ENCODE peak calls at places on chromosomes 11 and 22, in nine cellular contexts. H, I, J, Q, A, U, S, O and L are unnamed samples.

GRCh38 chr11:8593935-8594909 is at the start of gene STK33:
- DNase-seq in S (peak), H (no peak), I (peak), Q (no peak), O (peak), A (no peak), U (peak), J (peak), L (no peak)

GRCh38 chr11:116702772-116703360 is 69.9 kb downstream of the BUD13 start:
- DNase-seq in J (no peak), O (no peak), A (no peak), S (no peak), I (no peak), Q (no peak), H (no peak), U (no peak), L (no peak)

GRCh38 chr11:65557280-65558001 is 718 bp downstream of the LTBP3 start:
- DNase-seq in J (no peak), O (no peak), H (no peak), U (no peak), Q (no peak), S (no peak), I (no peak), A (no peak), L (no peak)

GRCh38 chr22:24434472-24435322 is 7.3 kb downstream of the ADORA2A start:
- DNase-seq in U (no peak), S (no peak), O (peak), A (no peak), I (no peak), H (no peak), Q (no peak), J (no peak), L (peak)

GRCh38 chr11:37849731-37850130 is 1251.7 kb upstream of the RAG2 start:
- DNase-seq in Q (no peak), A (no peak), S (no peak), I (no peak), U (no peak), O (no peak), H (no peak), J (no peak), L (no peak)

GRCh38 chr11:9815486-9816136 is 151.7 kb downstream of the SWAP70 start:
- DNase-seq in U (peak), J (no peak), A (no peak), H (no peak), O (no peak), S (no peak), I (no peak), Q (peak), L (no peak)

GRCh38 chr11:67289651-67290479 is 762 bp downstream of the ANKRD13D start:
- DNase-seq in Q (no peak), I (no peak), U (no peak), J (no peak), O (no peak), H (no peak), A (no peak), S (no peak), L (no peak)

GRCh38 chr22:49008682-49009235 is 818.9 kb downstream of the BRD1 start:
- DNase-seq in O (no peak), U (no peak), S (peak), J (no peak), Q (no peak), A (peak), H (no peak), I (no peak), L (no peak)

GRCh38 chr11:81237139-81237538 is 1496.5 kb downstream of the FAM181B start:
- DNase-seq in I (peak), U (no peak), O (no peak), J (no peak), H (no peak), S (no peak), Q (peak), A (no peak), L (no peak)

GRCh38 chr11:19642185-19642591 is 70.4 kb upstream of the NAV2 start:
- DNase-seq in I (no peak), O (no peak), H (no peak), J (no peak), U (no peak), A (no peak), Q (peak), S (no peak), L (no peak)

GRCh38 chr11:111977141-111978027 is 40.2 kb downstream of the DIXDC1 start:
- DNase-seq in O (peak), Q (peak), U (no peak), H (no peak), A (peak), S (peak), J (peak), I (peak), L (peak)

GRCh38 chr11:29119691-29120328 is 897.0 kb downstream of the KCNA4 start:
- DNase-seq in Q (peak), A (no peak), H (peak), J (no peak), O (no peak), I (no peak), U (peak), S (no peak), L (no peak)

GRCh38 chr11:9053631-9054030 is 37.8 kb downstream of the SCUBE2 start:
- DNase-seq in U (no peak), J (no peak), O (no peak), S (no peak), A (no peak), I (no peak), Q (peak), H (peak), L (no peak)

GRCh38 chr11:33742249-33742851 is 6.1 kb upstream of the CD59 start:
- DNase-seq in A (no peak), J (no peak), Q (peak), I (no peak), S (no peak), H (no peak), U (no peak), O (no peak), L (no peak)

GRCh38 chr22:40552070-40552469 is 84.4 kb downstream of the MRTFA start:
- DNase-seq in S (no peak), J (no peak), O (no peak), A (no peak), H (no peak), Q (no peak), I (no peak), U (no peak), L (no peak)

GRCh38 chr11:8610532-8611116 is 16.6 kb upstream of the STK33 start:
- DNase-seq in J (no peak), Q (no peak), I (peak), U (no peak), A (no peak), H (no peak), O (no peak), S (no peak), L (no peak)

GRCh38 chr11:68303982-68304780 is 8.2 kb upstream of the LRP5 start:
- DNase-seq in Q (no peak), J (no peak), H (no peak), I (no peak), S (no peak), U (no peak), A (no peak), O (no peak), L (no peak)

GRCh38 chr11:27011560-27012253 is 17.8 kb downstream of the FIBIN start:
- DNase-seq in I (no peak), U (no peak), A (no peak), S (no peak), Q (no peak), O (no peak), H (no peak), J (no peak), L (no peak)

GRCh38 chr11:94926698-94927237 is 46.6 kb downstream of the CWC15 start:
- DNase-seq in O (peak), S (no peak), Q (peak), H (peak), U (no peak), J (no peak), I (peak), A (peak), L (no peak)

GRCh38 chr11:120632579-120632978 is 121.0 kb downstream of the GRIK4 start:
- DNase-seq in Q (no peak), H (no peak), O (no peak), U (peak), A (no peak), S (no peak), I (no peak), J (no peak), L (no peak)

GRCh38 chr22:30423296-30423958 is 2.1 kb upstream of the MTFP1 start:
- DNase-seq in H (no peak), J (no peak), A (no peak), Q (no peak), O (peak), U (no peak), I (peak), S (no peak), L (no peak)

GRCh38 chr11:127639916-127640315 is 639.3 kb upstream of the KIRREL3 start:
- DNase-seq in I (no peak), O (no peak), S (no peak), Q (no peak), H (no peak), J (no peak), A (no peak), U (no peak), L (no peak)

GRCh38 chr11:93330446-93330984 is at the start of gene DEUP1:
- DNase-seq in A (no peak), I (peak), J (peak), Q (peak), S (peak), U (peak), O (peak), H (no peak), L (no peak)

GRCh38 chr22:40651563-40652501 is 15.3 kb upstream of the MRTFA start:
- DNase-seq in H (peak), I (no peak), O (peak), A (peak), U (peak), S (peak), J (peak), Q (peak), L (peak)

GRCh38 chr22:40247976-40248375 is 70.3 kb downstream of the TNRC6B start:
- DNase-seq in J (no peak), I (no peak), A (no peak), H (no peak), U (no peak), Q (no peak), S (no peak), O (peak), L (peak)

GRCh38 chr11:13339196-13340153 is 61.9 kb downstream of the BMAL1 start:
- DNase-seq in O (no peak), S (no peak), Q (peak), U (peak), H (peak), J (no peak), A (no peak), I (no peak), L (no peak)

DNA sequence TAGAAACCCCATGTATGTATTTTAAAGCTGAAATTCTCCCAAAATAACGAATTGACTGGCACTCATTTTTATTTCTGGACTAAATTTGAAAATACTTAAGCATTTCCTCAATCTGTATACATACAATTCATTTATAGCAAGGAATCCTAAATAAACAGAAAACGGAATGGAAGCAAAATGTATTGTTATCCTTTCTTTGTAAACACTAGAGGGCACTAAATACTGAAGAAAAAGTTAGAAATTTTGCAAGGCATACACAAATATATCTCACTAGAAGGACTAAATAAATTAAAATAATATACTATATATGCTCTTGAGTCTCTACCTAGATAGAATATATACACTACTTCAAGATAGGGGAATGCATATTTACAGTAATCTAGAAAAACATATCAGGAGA is 23.1 kb upstream of the ANO5 start:
- DNase-seq in U (no peak), S (no peak), H (no peak), A (no peak), I (no peak), O (no peak), Q (no peak), J (no peak), L (no peak)
- TF ChIP-seq CTCF in U (peak), S (peak), H (no peak), A (no peak), I (peak), O (peak), Q (peak), J (peak), L (no peak)

GRCh38 chr11:69792611-69793010 is 17.5 kb upstream of the FGF4 start:
- DNase-seq in O (no peak), J (no peak), H (no peak), A (no peak), Q (no peak), U (no peak), S (no peak), I (no peak), L (no peak)
- TF ChIP-seq CTCF in O (no peak), J (no peak), H (no peak), A (no peak), Q (no peak), U (no peak), S (no peak), I (no peak), L (no peak)

GRCh38 chr11:58905141-58905715 is 34.1 kb upstream of the GLYATL1 start:
- DNase-seq in A (no peak), O (no peak), H (no peak), I (peak), J (no peak), U (no peak), Q (peak), S (peak), L (no peak)
- TF ChIP-seq CTCF in A (no peak), O (no peak), H (peak), I (no peak), J (no peak), U (no peak), Q (peak), S (no peak), L (no peak)

GRCh38 chr22:46355369-46355995 is 20.0 kb downstream of the TRMU start:
- DNase-seq in H (no peak), J (peak), A (peak), O (peak), I (peak), Q (peak), S (peak), U (peak), L (peak)

GRCh38 chr22:46355996-46356471 is 20.5 kb downstream of the TRMU start:
- DNase-seq in I (no peak), O (peak), U (no peak), Q (no peak), H (no peak), A (no peak), J (no peak), S (no peak), L (no peak)

GRCh38 chr22:46357186-46357500 is 21.6 kb downstream of the TRMU start:
- DNase-seq in H (no peak), A (no peak), J (no peak), U (no peak), I (no peak), Q (no peak), O (no peak), S (no peak), L (no peak)

GRCh38 chr22:46357711-46358505 is 22.4 kb downstream of the TRMU start:
- DNase-seq in U (no peak), I (no peak), Q (no peak), J (no peak), H (no peak), O (no peak), S (no peak), A (no peak), L (no peak)

GRCh38 chr22:46356496-46357185 is 21.1 kb downstream of the TRMU start:
- DNase-seq in Q (no peak), S (no peak), U (no peak), H (no peak), J (no peak), O (peak), A (no peak), I (no peak), L (no peak)
- TF ChIP-seq CTCF in Q (no peak), S (no peak), U (no peak), H (no peak), J (no peak), O (no peak), A (no peak), I (no peak), L (no peak)

GRCh38 chr11:132131051-132131450 is 760.6 kb downstream of the NTM start:
- DNase-seq in A (no peak), I (no peak), H (no peak), J (no peak), S (no peak), U (no peak), O (no peak), Q (no peak), L (no peak)

GRCh38 chr11:132125855-132126841 is 755.7 kb downstream of the NTM start:
- DNase-seq in Q (peak), S (no peak), O (no peak), J (no peak), H (no peak), U (no peak), I (peak), A (no peak), L (no peak)

GRCh38 chr11:132123854-132124835 is 753.7 kb downstream of the NTM start:
- DNase-seq in U (no peak), O (no peak), I (no peak), S (no peak), H (no peak), A (no peak), J (no peak), Q (no peak), L (no peak)

GRCh38 chr11:132123449-132123848 is 753.0 kb downstream of the NTM start:
- DNase-seq in Q (no peak), S (no peak), U (no peak), I (no peak), H (no peak), J (no peak), A (no peak), O (no peak), L (no peak)

DNA sequence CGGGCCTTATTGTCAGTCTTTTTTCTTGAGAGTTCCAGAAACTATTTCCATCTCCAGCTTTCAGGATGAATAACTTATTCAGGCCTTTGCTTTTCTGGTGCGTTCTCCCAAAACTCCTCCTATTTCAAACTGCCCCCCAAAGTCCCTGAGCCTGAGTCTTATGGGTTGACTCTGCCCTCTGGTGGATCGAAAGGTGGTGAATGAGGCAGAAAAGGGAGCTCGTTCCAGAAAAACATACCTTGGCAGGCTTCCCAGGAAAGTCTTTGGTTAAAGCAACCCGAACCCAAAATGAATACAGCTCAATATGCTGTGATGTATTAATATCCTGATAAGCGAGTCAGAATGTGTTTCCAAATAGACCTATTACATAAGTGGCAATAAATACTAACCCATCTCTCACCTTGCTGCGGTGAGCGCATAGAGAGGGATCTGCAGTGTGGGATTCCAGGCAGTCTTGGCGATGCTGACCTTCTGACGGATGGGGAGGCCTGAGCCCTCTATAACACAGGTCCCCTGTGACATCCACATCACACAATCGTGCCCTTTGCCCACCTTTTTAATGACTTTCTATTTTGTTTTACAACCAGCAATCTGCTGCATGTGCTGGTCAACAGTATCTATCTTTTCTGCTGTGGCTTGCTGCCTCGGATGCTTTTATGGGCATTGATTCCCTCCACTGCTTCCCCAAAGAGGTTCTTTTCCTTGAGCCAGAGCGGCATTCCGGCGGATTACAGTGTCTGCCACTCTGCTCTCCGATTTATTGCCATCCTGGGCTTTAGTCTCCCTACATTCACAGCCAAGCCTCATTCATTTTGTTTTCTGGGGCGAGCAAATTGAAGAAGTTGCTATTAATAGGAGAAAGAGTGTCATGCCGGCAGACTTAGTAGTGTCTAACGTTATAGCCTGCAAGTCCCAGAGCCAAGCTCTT is 756.8 kb downstream of the NTM start:
- DNase-seq in S (no peak), U (no peak), O (peak), A (peak), H (peak), I (peak), Q (peak), J (no peak), L (no peak)
- TF ChIP-seq CTCF in S (peak), U (no peak), O (no peak), A (peak), H (peak), I (no peak), Q (peak), J (peak), L (peak)